ENCODE peak calls at places on chromosomes 12 and 14, in eight cellular contexts. V is MCF 10A, N is OCI-LY7, P is PC-3, S is GM23338, C is left ventricle myocardium inferior, R is lower lobe of right lung, M is kidney epithelial cell. L is an unnamed sample.

GRCh38 chr12:25694072-25694471 is 141.0 kb upstream of the LMNTD1 start:
- DNase-seq in V (peak), N (no peak), P (peak), S (no peak), C (no peak), R (no peak), M (no peak), L (peak)

GRCh38 chr14:68191567-68192321 is 372.2 kb downstream of the RAD51B start:
- DNase-seq in V (peak), N (no peak), P (peak), S (peak), C (no peak), R (no peak), M (peak), L (peak)

GRCh38 chr14:80133457-80133856 is 77.8 kb downstream of the DIO2 start:
- DNase-seq in V (no peak), N (no peak), P (no peak), S (no peak), C (no peak), R (no peak), M (no peak), L (no peak)

GRCh38 chr12:114167431-114167830 is 201.3 kb upstream of the RBM19 start:
- DNase-seq in V (peak), N (no peak), P (no peak), S (no peak), C (no peak), R (no peak), M (no peak), L (no peak)

GRCh38 chr14:90922141-90922540 is 105.9 kb upstream of the TTC7B start:
- DNase-seq in V (no peak), N (no peak), P (peak), S (no peak), C (no peak), R (no peak), M (no peak), L (no peak)

GRCh38 chr12:114982760-114983159 is 298.8 kb upstream of the TBX3 start:
- DNase-seq in V (peak), N (no peak), P (no peak), S (peak), C (no peak), R (no peak), M (no peak), L (peak)

GRCh38 chr14:101474563-101475467 is 86.5 kb upstream of the DIO3 start:
- DNase-seq in V (no peak), N (no peak), P (no peak), S (no peak), C (no peak), R (no peak), M (no peak), L (no peak)

GRCh38 chr14:51367600-51367931 is 127.5 kb downstream of the TMX1 start:
- DNase-seq in V (peak), N (no peak), P (no peak), S (no peak), C (no peak), R (no peak), M (no peak), L (no peak)

GRCh38 chr12:104682790-104683279 is 226.1 kb downstream of the CHST11 start:
- DNase-seq in V (no peak), N (peak), P (no peak), S (no peak), C (no peak), R (no peak), M (no peak), L (no peak)

GRCh38 chr12:562634-563033 is 100.6 kb downstream of the NINJ2 start:
- DNase-seq in V (no peak), N (no peak), P (no peak), S (no peak), C (no peak), R (no peak), M (no peak), L (no peak)

GRCh38 chr12:11656550-11656949 is 7.1 kb downstream of the ETV6 start:
- DNase-seq in V (peak), N (no peak), P (no peak), S (no peak), C (no peak), R (no peak), M (no peak), L (no peak)

GRCh38 chr14:35985504-35986218 is 159.5 kb downstream of the BRMS1L start:
- DNase-seq in V (no peak), N (no peak), P (no peak), S (peak), C (no peak), R (no peak), M (peak), L (no peak)

GRCh38 chr14:80105488-80105994 is 105.8 kb downstream of the DIO2 start:
- DNase-seq in V (no peak), N (no peak), P (no peak), S (no peak), C (no peak), R (no peak), M (no peak), L (no peak)

GRCh38 chr12:132222808-132223173 is 78.5 kb downstream of the NOC4L start:
- DNase-seq in V (no peak), N (no peak), P (no peak), S (no peak), C (no peak), R (no peak), M (no peak), L (no peak)

GRCh38 chr14:61642246-61642982 is 52.9 kb upstream of the HIF1A start:
- DNase-seq in V (peak), N (peak), P (peak), S (no peak), C (no peak), R (no peak), M (no peak), L (no peak)

GRCh38 chr12:118065380-118065779 is 4.4 kb upstream of the WSB2 start:
- DNase-seq in V (no peak), N (peak), P (no peak), S (no peak), C (no peak), R (no peak), M (no peak), L (no peak)

GRCh38 chr12:76249501-76249900 is 98.7 kb downstream of the BBS10 start:
- DNase-seq in V (no peak), N (no peak), P (no peak), S (peak), C (no peak), R (no peak), M (no peak), L (no peak)

GRCh38 chr12:120316798-120317257 is 10.8 kb downstream of the PLA2G1B start:
- DNase-seq in V (no peak), N (no peak), P (peak), S (no peak), C (no peak), R (peak), M (no peak), L (no peak)

GRCh38 chr12:120314220-120314619 is 12.1 kb downstream of the SIRT4 start:
- DNase-seq in V (peak), N (peak), P (peak), S (peak), C (no peak), R (no peak), M (no peak), L (no peak)

GRCh38 chr12:120321382-120322202 is 6.0 kb downstream of the PLA2G1B start:
- DNase-seq in V (no peak), N (no peak), P (no peak), S (no peak), C (no peak), R (peak), M (peak), L (no peak)

DNA sequence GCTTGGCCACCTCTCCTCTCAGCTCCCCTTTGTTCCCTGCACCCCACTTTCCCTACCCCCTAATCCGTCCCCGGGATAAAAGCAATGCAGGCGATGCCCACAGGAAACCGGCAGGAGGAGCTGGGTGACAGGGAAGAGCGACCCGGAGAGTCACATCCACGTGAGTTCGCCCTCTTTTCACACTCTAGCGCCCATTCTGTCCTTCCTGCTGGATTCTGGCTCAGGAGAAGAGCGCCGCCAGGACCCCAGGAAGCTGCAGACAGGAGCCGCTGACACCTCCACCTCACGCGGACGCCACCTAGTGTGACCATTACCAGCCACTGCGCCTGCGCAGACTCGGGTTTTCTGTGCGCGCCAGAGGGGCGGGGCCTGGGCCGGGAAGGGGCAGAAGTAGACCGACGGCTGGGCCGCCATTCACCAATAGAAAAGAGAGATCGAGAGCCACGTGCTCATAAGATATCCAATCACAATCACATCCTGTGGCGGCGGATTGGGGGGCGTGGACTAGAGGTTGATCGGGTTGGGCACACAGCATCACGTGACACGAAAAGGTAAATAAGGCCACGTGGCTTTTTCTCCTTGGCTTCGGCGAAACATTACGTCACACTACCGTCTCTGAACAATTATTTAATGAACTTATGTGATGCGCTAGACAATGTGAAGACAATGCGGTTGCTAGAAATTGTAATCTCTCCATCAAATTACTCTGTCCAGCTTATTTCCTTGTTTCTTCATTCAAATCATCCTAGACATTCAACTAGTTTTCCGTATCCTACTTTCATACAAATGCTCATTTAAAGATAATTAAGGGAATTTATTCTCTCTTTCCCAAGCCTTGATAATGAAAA is 10.1 kb downstream of the PLA2G1B start:
- DNase-seq in V (peak), N (peak), P (peak), S (peak), C (peak), R (peak), M (peak), L (peak)
- TF ChIP-seq CTCF in V (peak), N (peak), P (peak), S (peak), C (peak), R (peak), M (peak), L (peak)

GRCh38 chr12:110498984-110499706 is 2.8 kb downstream of the VPS29 start:
- DNase-seq in V (peak), N (no peak), P (peak), S (no peak), C (no peak), R (no peak), M (no peak), L (peak)

GRCh38 chr12:110501378-110501721 is 561 bp downstream of the VPS29 start:
- DNase-seq in V (peak), N (peak), P (peak), S (peak), C (no peak), R (no peak), M (peak), L (no peak)

GRCh38 chr12:110503432-110503831 is 1.3 kb downstream of the RAD9B start:
- DNase-seq in V (no peak), N (no peak), P (peak), S (no peak), C (no peak), R (no peak), M (no peak), L (no peak)

GRCh38 chr12:110502449-110502738 is 263 bp downstream of the RAD9B start:
- DNase-seq in V (no peak), N (no peak), P (no peak), S (no peak), C (no peak), R (no peak), M (no peak), L (no peak)

DNA sequence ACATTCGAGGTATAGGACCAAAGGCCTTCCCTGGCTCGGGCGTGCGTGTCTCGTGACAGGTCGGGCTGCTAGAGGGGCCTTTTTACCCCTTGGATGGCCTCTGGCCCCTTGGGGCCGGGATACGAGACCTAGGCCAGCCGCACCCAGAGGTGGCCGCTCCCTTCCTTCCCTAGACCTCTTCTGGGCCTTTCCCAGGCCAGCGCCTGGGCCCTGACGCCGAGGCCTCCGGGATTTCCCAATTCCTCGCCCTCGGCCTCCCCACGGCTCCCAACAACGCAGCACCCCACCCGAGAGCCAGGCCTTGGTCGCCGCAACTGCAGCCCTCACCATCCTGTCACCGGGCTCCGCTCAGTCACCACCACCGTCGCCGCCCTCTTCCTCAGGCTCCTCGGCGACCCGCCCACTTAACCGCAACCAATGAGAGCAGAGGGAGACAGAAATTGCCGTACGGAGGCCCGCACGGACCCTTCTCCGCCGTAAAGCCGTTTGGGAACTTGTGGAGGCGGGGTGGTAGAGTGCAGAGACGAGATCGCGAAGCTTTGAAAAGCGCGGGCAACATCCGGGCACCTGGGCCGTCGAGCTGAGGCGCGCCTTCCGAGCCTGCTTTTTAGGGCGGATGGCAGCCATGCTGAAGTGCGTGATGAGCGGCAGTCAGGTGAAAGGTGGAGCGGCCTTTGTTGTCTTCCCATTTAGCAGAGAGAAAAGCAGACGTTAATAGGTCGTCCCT is at the start of the genes RAD9B and VPS29:
- DNase-seq in V (peak), N (peak), P (peak), S (peak), C (peak), R (peak), M (peak), L (peak)
- TF ChIP-seq CTCF in V (no peak), N (peak), P (no peak), S (no peak), C (no peak), R (no peak), M (no peak), L (no peak)

DNA sequence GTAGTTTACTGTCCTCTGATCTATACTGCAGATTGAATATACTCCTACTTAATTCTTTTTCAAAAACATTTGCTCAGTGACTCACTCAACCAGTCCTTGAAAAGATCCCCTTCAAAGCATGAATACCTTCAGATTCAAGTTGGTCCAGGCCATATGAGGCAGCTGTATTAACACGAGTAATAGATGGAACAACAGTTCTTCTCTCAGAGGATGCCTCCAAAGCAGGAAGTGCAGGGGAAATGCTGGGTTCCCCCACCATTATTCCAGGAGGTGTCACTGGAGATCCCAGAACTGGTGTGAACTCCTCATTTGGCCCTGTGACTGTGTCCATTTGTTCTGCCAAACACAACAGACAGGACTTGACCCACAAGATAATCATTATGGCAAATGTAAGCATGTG is 20.6 kb downstream of the ARMH4 start:
- DNase-seq in V (no peak), N (no peak), P (peak), S (peak), C (no peak), R (no peak), M (no peak), L (no peak)
- TF ChIP-seq CTCF in V (no peak), N (no peak), P (peak), S (peak), C (no peak), R (no peak), M (no peak), L (no peak)

GRCh38 chr14:78835052-78835451 is 664.9 kb downstream of the NRXN3 start:
- DNase-seq in V (no peak), N (no peak), P (no peak), S (no peak), C (no peak), R (no peak), M (no peak), L (no peak)

GRCh38 chr14:78835909-78836308 is 665.7 kb downstream of the NRXN3 start:
- DNase-seq in V (no peak), N (no peak), P (no peak), S (no peak), C (no peak), R (no peak), M (no peak), L (no peak)

GRCh38 chr14:78840898-78841297 is 670.7 kb downstream of the NRXN3 start:
- DNase-seq in V (no peak), N (no peak), P (no peak), S (no peak), C (no peak), R (no peak), M (no peak), L (no peak)

GRCh38 chr14:78836777-78837176 is 666.6 kb downstream of the NRXN3 start:
- DNase-seq in V (peak), N (peak), P (peak), S (peak), C (no peak), R (no peak), M (peak), L (peak)
- TF ChIP-seq CTCF in V (peak), N (peak), P (peak), S (peak), C (peak), R (peak), M (peak), L (peak)

L was measured in RWPE1.